ENCODE peak calls at places on chromosomes 6 and 20, in eight cellular contexts. Q is BE2C; V is stimulated activated CD4-positive, alpha-beta T cell treated with anti-CD3 and anti-CD28 coated beads, Interleukin-4, amount 100 ng/mL, for 24 hours; E is activated T-cell treated with anti-CD3 and anti-CD28 coated beads for 1 hour; S is cardiac muscle cell; N is activated gamma-delta T cell treated with Interleukin-2 at 50 U/mL for 16 hours; Y is NCI-H82; A is iris pigment epithelial cell. U is an unnamed sample.

GRCh38 chr20:52056203-52057062 is 135.1 kb downstream of the ZFP64 start:
- DNase-seq in Q (no peak), V (no peak), E (no peak), S (no peak), N (no peak), Y (no peak), A (peak; percentile 88), U (peak; percentile 85)

GRCh38 chr6:15283986-15284361 is 38.1 kb downstream of the JARID2 start:
- DNase-seq in Q (no peak), V (no peak), E (no peak), S (no peak), N (no peak), Y (no peak), A (peak; percentile 64), U (no peak)

GRCh38 chr6:120786682-120787081 is 547.6 kb downstream of the TBC1D32 start:
- DNase-seq in Q (no peak), V (no peak), E (no peak), S (no peak), N (no peak), Y (no peak), A (no peak), U (no peak)

GRCh38 chr6:44003345-44004061 is 123.7 kb downstream of the MRPL14 start:
- DNase-seq in Q (no peak), V (no peak), E (peak; percentile 11), S (no peak), N (no peak), Y (peak; percentile 55), A (no peak), U (no peak)

GRCh38 chr20:11170025-11170424 is 496.2 kb upstream of the JAG1 start:
- DNase-seq in Q (no peak), V (no peak), E (no peak), S (no peak), N (no peak), Y (no peak), A (no peak), U (no peak)

GRCh38 chr6:29723666-29724588 is 693 bp downstream of the HLA-F start:
- DNase-seq in Q (no peak), V (peak; percentile 79), E (peak; percentile 69), S (peak; percentile 19), N (peak; percentile 70), Y (peak; percentile 29), A (no peak), U (peak; percentile 6)

GRCh38 chr6:88804701-88805100 is 158.7 kb downstream of the RNGTT start:
- DNase-seq in Q (no peak), V (no peak), E (no peak), S (no peak), N (no peak), Y (no peak), A (peak; percentile 62), U (no peak)

GRCh38 chr6:149020319-149020718 is 273.5 kb downstream of the UST start:
- DNase-seq in Q (no peak), V (no peak), E (no peak), S (no peak), N (no peak), Y (no peak), A (no peak), U (no peak)

GRCh38 chr6:19999319-20000191 is 162.4 kb downstream of the ID4 start:
- DNase-seq in Q (peak; percentile 55), V (no peak), E (no peak), S (no peak), N (no peak), Y (peak; percentile 68), A (peak; percentile 8), U (peak; percentile 77)

GRCh38 chr6:130076512-130076911 is 58.1 kb downstream of the L3MBTL3 start:
- DNase-seq in Q (no peak), V (no peak), E (no peak), S (no peak), N (no peak), Y (peak; percentile 5), A (no peak), U (peak; percentile 3)

GRCh38 chr20:25269057-25269832 is 21.4 kb downstream of the PYGB start:
- DNase-seq in Q (peak; percentile 13), V (no peak), E (no peak), S (no peak), N (no peak), Y (no peak), A (no peak), U (no peak)

GRCh38 chr20:45110301-45110700 is 4.7 kb downstream of the WFDC5 start:
- DNase-seq in Q (no peak), V (no peak), E (no peak), S (no peak), N (no peak), Y (no peak), A (no peak), U (no peak)

GRCh38 chr6:6320901-6321300 is 439 bp upstream of the F13A1 start:
- DNase-seq in Q (no peak), V (no peak), E (no peak), S (no peak), N (no peak), Y (no peak), A (peak; percentile 3), U (peak; percentile 61)

GRCh38 chr6:41577865-41578713 is 31.9 kb downstream of the FOXP4 start:
- DNase-seq in Q (peak; percentile 83), V (no peak), E (no peak), S (peak; percentile 57), N (no peak), Y (peak; percentile 98), A (peak; percentile 52), U (peak; percentile 67)

GRCh38 chr6:125769147-125769783 is 19.8 kb downstream of the HEY2 start:
- DNase-seq in Q (no peak), V (no peak), E (no peak), S (no peak), N (no peak), Y (no peak), A (no peak), U (no peak)

GRCh38 chr6:169162968-169163903 is 90.4 kb downstream of the THBS2 start:
- DNase-seq in Q (no peak), V (no peak), E (no peak), S (no peak), N (no peak), Y (no peak), A (peak; percentile 98), U (peak; percentile 86)

GRCh38 chr6:52904562-52905279 is 4.8 kb downstream of the GSTA3 start:
- DNase-seq in Q (no peak), V (no peak), E (no peak), S (no peak), N (no peak), Y (peak; percentile 45), A (peak; percentile 25), U (peak; percentile 24)

GRCh38 chr20:44247676-44248419 is 740 bp downstream of the GDAP1L1 start:
- DNase-seq in Q (peak; percentile 25), V (no peak), E (peak; percentile 7), S (peak; percentile 88), N (no peak), Y (peak; percentile 19), A (peak; percentile 25), U (peak; percentile 40)

GRCh38 chr6:30931959-30932645 is at the start of gene SFTA2:
- DNase-seq in Q (no peak), V (no peak), E (no peak), S (no peak), N (no peak), Y (no peak), A (no peak), U (no peak)

GRCh38 chr6:144063744-144064401 is 31.5 kb downstream of the SF3B5 start:
- DNase-seq in Q (peak; percentile 74), V (peak; percentile 87), E (peak; percentile 86), S (peak; percentile 84), N (peak; percentile 89), Y (peak; percentile 83), A (peak; percentile 12), U (peak; percentile 53)

GRCh38 chr6:100796049-100796823 is 84.9 kb downstream of the ASCC3 start:
- DNase-seq in Q (no peak), V (no peak), E (no peak), S (no peak), N (no peak), Y (no peak), A (no peak), U (no peak)

GRCh38 chr6:144248003-144248402 is 37.1 kb upstream of the UTRN start:
- DNase-seq in Q (no peak), V (peak; percentile 5), E (no peak), S (no peak), N (no peak), Y (no peak), A (no peak), U (no peak)

GRCh38 chr6:39203804-39204495 is 25.3 kb downstream of the KCNK5 start:
- DNase-seq in Q (no peak), V (no peak), E (no peak), S (no peak), N (no peak), Y (no peak), A (no peak), U (peak; percentile 21)

GRCh38 chr6:167311286-167311685 is 13.6 kb upstream of the TTLL2 start:
- DNase-seq in Q (no peak), V (no peak), E (no peak), S (peak; percentile 15), N (no peak), Y (no peak), A (no peak), U (no peak)

GRCh38 chr20:1382670-1383069 is 10.2 kb downstream of the FKBP1A start:
- DNase-seq in Q (no peak), V (no peak), E (no peak), S (no peak), N (no peak), Y (no peak), A (no peak), U (no peak)

GRCh38 chr6:35439308-35439707 is 12.8 kb upstream of the FANCE start:
- DNase-seq in Q (no peak), V (no peak), E (no peak), S (peak; percentile 23), N (no peak), Y (peak; percentile 67), A (no peak), U (no peak)

U was measured in epithelial cell of esophagus.